ENCODE peak calls at places on chromosome 9, in eight cellular contexts. F is fibroblast of mammary gland; Z is epithelial cell of esophagus; X is COR-L47; J is Karpas-422; P is upper lobe of right lung; W is stimulated activated effector memory CD8-positive, alpha-beta T cell treated with anti-CD3 and anti-CD28 coated beads, Interleukin-12 subunit alpha, Interleukin-12 subunit beta, amount 100 ng/mL, for 72 hours; I is Right ventricle myocardium inferior. T is an unnamed sample.

GRCh38 chr9:18896531-18897179 is 136.4 kb downstream of the SAXO1 start:
- DNase-seq in X (no peak), W (no peak), J (no peak), I (no peak), F (peak), Z (no peak), P (no peak), T (no peak)

GRCh38 chr9:121292051-121292450 is 24.1 kb downstream of the GSN start:
- DNase-seq in I (no peak), P (no peak), F (no peak), J (no peak), Z (no peak), X (no peak), W (no peak), T (no peak)

GRCh38 chr9:124371183-124371582 is 44.1 kb downstream of the PSMB7 start:
- DNase-seq in Z (peak), W (no peak), F (peak), P (no peak), J (no peak), X (no peak), I (no peak), T (no peak)

GRCh38 chr9:137168907-137169763 is 716 bp downstream of the LRRC26 start:
- DNase-seq in Z (peak), W (peak), J (peak), F (peak), I (no peak), P (no peak), X (peak), T (peak)

GRCh38 chr9:84129529-84129928 is 148.9 kb downstream of the RMI1 start:
- DNase-seq in P (no peak), J (no peak), X (no peak), W (no peak), Z (no peak), I (no peak), F (no peak), T (no peak)

GRCh38 chr9:15834541-15834940 is 281.7 kb downstream of the CCDC171 start:
- DNase-seq in J (peak), W (no peak), F (peak), I (no peak), Z (peak), P (no peak), X (peak), T (no peak)

GRCh38 chr9:87813119-87813463 is 69.6 kb upstream of the SPATA31E1 start:
- DNase-seq in X (no peak), F (no peak), J (no peak), I (no peak), P (no peak), Z (no peak), W (no peak), T (no peak)

GRCh38 chr9:33452828-33453271 is 5.5 kb upstream of the AQP3 start:
- DNase-seq in F (peak), W (peak), X (peak), J (peak), P (peak), I (no peak), Z (peak), T (no peak)

GRCh38 chr9:134182554-134183219 is 18.3 kb upstream of the RNU6ATAC start:
- DNase-seq in X (no peak), J (no peak), I (peak), F (no peak), Z (peak), W (no peak), P (peak), T (no peak)

GRCh38 chr9:92668746-92669526 is 995 bp downstream of the IPPK start:
- DNase-seq in J (peak), I (no peak), F (peak), X (no peak), W (no peak), Z (peak), P (peak), T (no peak)

GRCh38 chr9:75988663-75989062 is 98.2 kb downstream of the PCSK5 start:
- DNase-seq in J (no peak), X (no peak), P (no peak), W (no peak), Z (peak), F (no peak), I (no peak), T (no peak)

GRCh38 chr9:8604201-8604600 is 804.6 kb upstream of the DMAC1 start:
- DNase-seq in P (no peak), F (no peak), X (no peak), Z (no peak), I (no peak), J (no peak), W (no peak), T (no peak)

GRCh38 chr9:129626079-129626943 is at the start of gene NTMT1:
- DNase-seq in F (peak), P (peak), W (peak), X (peak), Z (peak), J (peak), I (peak), T (peak)

T was measured in DMS 273 treated with DMSO at 0.1 percent for 48 hours.